ENCODE peak calls at places on chromosome 11, in eight cellular contexts. W, I, B, X, T, H, E and O are unnamed samples.

GRCh38 chr11:64750361-64751054 is 6.6 kb upstream of the RASGRP2 start:
- DNase-seq in W (no peak), I (no peak), B (peak), X (no peak), T (no peak), H (no peak), E (no peak), O (no peak)

GRCh38 chr11:69655479-69656394 is 14.8 kb downstream of the CCND1 start:
- DNase-seq in W (no peak), I (no peak), B (no peak), X (peak), T (no peak), H (no peak), E (no peak), O (no peak)

GRCh38 chr11:64960719-64961118 is 11.2 kb downstream of the MAJIN start:
- DNase-seq in W (no peak), I (no peak), B (no peak), X (no peak), T (no peak), H (no peak), E (no peak), O (no peak)

GRCh38 chr11:118102721-118103261 is 16.0 kb upstream of the SMIM35 start:
- DNase-seq in W (no peak), I (no peak), B (no peak), X (no peak), T (no peak), H (no peak), E (no peak), O (no peak)

GRCh38 chr11:118922745-118923627 is 2.7 kb downstream of the BCL9L start:
- DNase-seq in W (no peak), I (no peak), B (no peak), X (no peak), T (no peak), H (no peak), E (no peak), O (no peak)

GRCh38 chr11:71080239-71081097 is 171.9 kb downstream of the SHANK2 start:
- DNase-seq in W (peak), I (peak), B (no peak), X (peak), T (no peak), H (no peak), E (peak), O (peak)

GRCh38 chr11:68896171-68896959 is 7.3 kb downstream of the MRPL21 start:
- DNase-seq in W (no peak), I (peak), B (no peak), X (no peak), T (no peak), H (no peak), E (no peak), O (no peak)

GRCh38 chr11:26276798-26277424 is 55.0 kb upstream of the ANO3 start:
- DNase-seq in W (peak), I (peak), B (peak), X (peak), T (no peak), H (peak), E (peak), O (peak)

GRCh38 chr11:110962907-110963306 is 250.7 kb upstream of the ARHGAP20 start:
- DNase-seq in W (no peak), I (no peak), B (no peak), X (no peak), T (no peak), H (no peak), E (no peak), O (no peak)

GRCh38 chr11:86192858-86193257 is 51.7 kb upstream of the EED start:
- DNase-seq in W (no peak), I (no peak), B (no peak), X (no peak), T (no peak), H (no peak), E (no peak), O (no peak)

GRCh38 chr11:130516175-130516867 is 67.9 kb downstream of the ADAMTS15 start:
- DNase-seq in W (no peak), I (no peak), B (no peak), X (no peak), T (no peak), H (no peak), E (no peak), O (no peak)

GRCh38 chr11:2295971-2296912 is 5.5 kb downstream of the C11orf21 start:
- DNase-seq in W (no peak), I (peak), B (no peak), X (no peak), T (no peak), H (no peak), E (no peak), O (no peak)

GRCh38 chr11:31958086-31958735 is 132.7 kb upstream of the RCN1 start:
- DNase-seq in W (peak), I (peak), B (peak), X (peak), T (no peak), H (peak), E (peak), O (peak)

GRCh38 chr11:97764193-97764592 is 1256.6 kb upstream of the CNTN5 start:
- DNase-seq in W (no peak), I (no peak), B (no peak), X (no peak), T (no peak), H (no peak), E (no peak), O (no peak)

GRCh38 chr11:11578542-11578941 is 43.3 kb downstream of the GALNT18 start:
- DNase-seq in W (no peak), I (no peak), B (no peak), X (no peak), T (no peak), H (no peak), E (no peak), O (no peak)

GRCh38 chr11:131838016-131838415 is 467.6 kb downstream of the NTM start:
- DNase-seq in W (no peak), I (no peak), B (no peak), X (no peak), T (no peak), H (no peak), E (no peak), O (no peak)

GRCh38 chr11:6703247-6704063 is 20.3 kb upstream of the MRPL17 start:
- DNase-seq in W (peak), I (peak), B (peak), X (peak), T (no peak), H (peak), E (peak), O (peak)

GRCh38 chr11:114165326-114166230 is 106.1 kb downstream of the ZBTB16 start:
- DNase-seq in W (no peak), I (no peak), B (no peak), X (no peak), T (no peak), H (no peak), E (no peak), O (no peak)
- H3K27ac ChIP-seq in W (no peak), I (peak), B (peak), X (no peak), T (peak), H (peak), E (peak), O (no peak)

GRCh38 chr11:697028-697491 is 1.4 kb downstream of the TMEM80 start:
- DNase-seq in W (no peak), I (no peak), B (no peak), X (no peak), T (no peak), H (no peak), E (no peak), O (peak)
- H3K4me3 ChIP-seq in W (no peak), I (no peak), B (peak), X (no peak), T (peak), H (no peak), E (peak), O (no peak)

GRCh38 chr11:48384670-48385069 is 18.4 kb upstream of the OR4C5 start:
- DNase-seq in W (peak), I (no peak), B (no peak), X (peak), T (no peak), H (no peak), E (no peak), O (no peak)
- TF ChIP-seq CTCF in W (peak), I (no peak), B (no peak), X (peak), T (no peak), H (no peak), E (no peak), O (peak)

DNA sequence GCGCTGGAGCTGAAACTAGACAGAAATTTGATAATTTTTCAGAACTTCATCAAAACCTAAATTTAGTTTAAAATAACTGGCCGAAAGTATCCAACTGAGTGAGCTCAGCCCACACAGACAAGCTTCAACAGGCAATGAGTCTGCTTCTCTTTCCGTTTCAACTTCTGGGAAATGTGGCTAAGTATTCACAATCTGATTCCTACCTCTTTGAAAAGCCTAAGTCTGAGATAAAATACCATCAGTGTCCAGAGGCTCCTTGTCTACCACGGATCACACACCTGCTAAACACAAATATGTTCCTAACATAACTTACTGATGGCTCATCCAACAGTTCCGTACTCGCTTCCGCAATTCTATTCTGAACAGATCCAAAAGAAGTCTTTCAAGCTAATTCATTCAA is 8.5 kb downstream of the SIK3 start:
- DNase-seq in W (no peak), I (no peak), B (no peak), X (no peak), T (no peak), H (no peak), E (no peak), O (no peak)
- H3K27ac ChIP-seq in W (no peak), I (peak), B (no peak), X (no peak), T (no peak), H (no peak), E (no peak), O (no peak)

GRCh38 chr11:112279901-112280267 is 19.2 kb upstream of the PLET1 start:
- DNase-seq in W (peak), I (peak), B (peak), X (peak), T (no peak), H (peak), E (peak), O (peak)
- H3K4me3 ChIP-seq in W (peak), I (peak), B (peak), X (peak), T (peak), H (no peak), E (peak), O (peak)

GRCh38 chr11:115869780-115870431 is 365.7 kb upstream of the CADM1 start:
- DNase-seq in W (peak), I (no peak), B (no peak), X (no peak), T (no peak), H (no peak), E (no peak), O (no peak)
- TF ChIP-seq CTCF in W (peak), I (peak), B (peak), X (peak), T (no peak), H (no peak), E (peak), O (peak)

GRCh38 chr11:36485296-36485870 is 24.7 kb downstream of the TRAF6 start:
- DNase-seq in W (no peak), I (no peak), B (no peak), X (peak), T (no peak), H (no peak), E (no peak), O (no peak)

GRCh38 chr11:36487619-36488018 is 22.5 kb downstream of the TRAF6 start:
- DNase-seq in W (no peak), I (no peak), B (no peak), X (peak), T (no peak), H (peak), E (no peak), O (no peak)

GRCh38 chr11:36490026-36490806 is 19.9 kb downstream of the TRAF6 start:
- DNase-seq in W (no peak), I (no peak), B (no peak), X (no peak), T (no peak), H (no peak), E (no peak), O (no peak)

GRCh38 chr11:36492724-36493304 is 17.3 kb downstream of the TRAF6 start:
- DNase-seq in W (peak), I (no peak), B (no peak), X (peak), T (no peak), H (peak), E (no peak), O (peak)

GRCh38 chr11:36488096-36488495 is 22.0 kb downstream of the TRAF6 start:
- DNase-seq in W (no peak), I (no peak), B (no peak), X (peak), T (no peak), H (no peak), E (no peak), O (no peak)
- H3K27ac ChIP-seq in W (no peak), I (peak), B (peak), X (peak), T (peak), H (peak), E (peak), O (no peak)

GRCh38 chr11:329886-330253 is 9.2 kb upstream of the IFITM3 start:
- DNase-seq in W (no peak), I (no peak), B (no peak), X (no peak), T (no peak), H (no peak), E (no peak), O (no peak)

GRCh38 chr11:331332-332060 is 10.8 kb upstream of the IFITM3 start:
- DNase-seq in W (no peak), I (no peak), B (no peak), X (no peak), T (no peak), H (no peak), E (no peak), O (no peak)

GRCh38 chr11:330694-331314 is 10.1 kb upstream of the IFITM3 start:
- DNase-seq in W (no peak), I (no peak), B (no peak), X (no peak), T (no peak), H (no peak), E (no peak), O (no peak)

GRCh38 chr11:328012-328411 is 7.4 kb upstream of the IFITM3 start:
- DNase-seq in W (no peak), I (no peak), B (no peak), X (no peak), T (no peak), H (no peak), E (no peak), O (no peak)

GRCh38 chr11:330307-330693 is 9.6 kb upstream of the IFITM3 start:
- DNase-seq in W (no peak), I (no peak), B (no peak), X (no peak), T (no peak), H (no peak), E (no peak), O (no peak)
- H3K4me3 ChIP-seq in W (no peak), I (no peak), B (no peak), X (no peak), T (no peak), H (no peak), E (no peak), O (no peak)

DNA sequence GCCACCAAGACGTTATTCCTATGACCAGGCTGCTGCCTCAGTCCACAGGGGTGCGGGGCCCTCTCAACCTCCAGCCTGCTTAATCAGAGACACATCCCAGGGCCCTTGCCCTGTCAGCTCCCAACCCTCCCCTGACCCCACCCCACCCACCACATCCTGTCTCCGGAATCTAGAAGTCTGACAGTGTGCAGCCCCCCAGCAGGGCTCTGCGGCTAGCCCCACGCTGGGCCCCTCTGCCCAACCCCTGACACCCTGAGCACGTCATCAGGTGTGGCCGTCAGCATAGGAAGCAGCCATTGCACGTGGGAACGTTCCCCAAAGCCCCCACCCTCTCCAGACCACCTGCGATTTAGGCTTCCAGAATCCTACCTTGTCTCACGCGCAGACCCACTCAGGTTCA is 34.3 kb upstream of the IGSF9B start:
- DNase-seq in W (no peak), I (no peak), B (no peak), X (no peak), T (no peak), H (no peak), E (peak), O (no peak)
- TF ChIP-seq CTCF in W (no peak), I (no peak), B (no peak), X (no peak), T (no peak), H (no peak), E (no peak), O (no peak)